ENCODE peak calls at places on chromosomes 5 and 9, in five cellular contexts. G, R, Q, H and U are unnamed samples.

GRCh38 chr9:5825223-5825622 is 7.7 kb downstream of the ERMP1 start:
- DNase-seq in R (no peak), Q (no peak), H (no peak), G (no peak), U (no peak)

GRCh38 chr5:170792878-170793277 is 9.4 kb downstream of the GABRP start:
- DNase-seq in R (no peak), Q (no peak), G (no peak), H (no peak), U (no peak)

GRCh38 chr5:36607838-36608783 is 1.7 kb downstream of the SLC1A3 start:
- DNase-seq in Q (no peak), R (no peak), G (no peak), H (no peak), U (no peak)

GRCh38 chr5:1410156-1411014 is 34.9 kb downstream of the SLC6A3 start:
- DNase-seq in Q (no peak), R (no peak), H (peak; percentile 40), G (no peak), U (no peak)

GRCh38 chr9:134163374-134164196 is 779 bp downstream of the RNU6ATAC start:
- DNase-seq in H (peak; percentile 85), G (no peak), R (peak; percentile 55), Q (peak; percentile 63), U (peak; percentile 70)

GRCh38 chr5:173341911-173342535 is 13.8 kb upstream of the STC2 start:
- DNase-seq in H (no peak), G (no peak), R (no peak), Q (no peak), U (no peak)

GRCh38 chr5:66122379-66123034 is 21.6 kb upstream of the SREK1 start:
- DNase-seq in Q (no peak), G (no peak), R (no peak), H (no peak), U (peak; percentile 53)

GRCh38 chr5:178284095-178284675 is 51.6 kb upstream of the PHYKPL start:
- DNase-seq in R (no peak), G (peak; percentile 20), H (no peak), Q (no peak), U (peak; percentile 10)

GRCh38 chr5:35012365-35012764 is 35.4 kb downstream of the AGXT2 start:
- DNase-seq in G (no peak), Q (no peak), H (no peak), R (no peak), U (no peak)

GRCh38 chr9:107707419-107707837 is 217.9 kb upstream of the KLF4 start:
- DNase-seq in H (no peak), R (no peak), G (no peak), Q (no peak), U (no peak)

GRCh38 chr5:173236531-173237501 is 1.8 kb upstream of the NKX2-5 start:
- DNase-seq in G (no peak), Q (no peak), H (no peak), R (no peak), U (no peak)

GRCh38 chr5:124285071-124285470 is 461.4 kb downstream of the ZNF608 start:
- DNase-seq in R (no peak), H (no peak), Q (no peak), G (no peak), U (no peak)

GRCh38 chr5:85388752-85389151 is 1004.1 kb upstream of the EDIL3 start:
- DNase-seq in Q (no peak), H (no peak), G (no peak), R (no peak), U (no peak)

GRCh38 chr5:4532705-4533080 is 607.4 kb upstream of the ADAMTS16 start:
- DNase-seq in R (no peak), Q (no peak), G (no peak), H (no peak), U (no peak)

GRCh38 chr9:124220551-124221451 is 36.9 kb upstream of the NEK6 start:
- DNase-seq in G (no peak), Q (no peak), H (peak; percentile 59), R (no peak), U (peak; percentile 73)

GRCh38 chr5:54725391-54726280 is 208.1 kb downstream of the SNX18 start:
- DNase-seq in H (no peak), G (no peak), Q (no peak), R (no peak), U (no peak)

GRCh38 chr5:37825334-37825915 is 14.4 kb downstream of the GDNF start:
- DNase-seq in Q (no peak), R (no peak), H (no peak), G (no peak), U (no peak)

GRCh38 chr9:131997779-131998178 is 81.9 kb downstream of the MED27 start:
- DNase-seq in G (no peak), H (no peak), R (no peak), Q (no peak), U (no peak)

GRCh38 chr5:71893451-71893850 is 174.4 kb downstream of the CARTPT start:
- DNase-seq in H (no peak), R (no peak), Q (no peak), G (no peak), U (no peak)

GRCh38 chr9:84990416-84990815 is 320.9 kb downstream of the NTRK2 start:
- DNase-seq in H (no peak), R (no peak), Q (no peak), G (no peak), U (no peak)